ENCODE peak calls at places on chromosomes 13 and 19, in ten cellular contexts. M, U, D, S, N, Y, R, Q, P and O are unnamed samples.
A peak's percentile ranks its signal among the peaks of the same experiment; 100 is the strongest.

GRCh38 chr13:42113478-42113877 is 65.0 kb downstream of the DGKH start:
- DNase-seq in R (no peak), U (no peak), S (no peak), M (no peak), P (no peak), D (peak; percentile 63), Y (no peak), Q (no peak), N (no peak), O (no peak)

GRCh38 chr19:3369337-3370213 is 3.2 kb downstream of the NFIC start:
- DNase-seq in N (no peak), Q (peak; percentile 80), U (no peak), M (no peak), D (peak; percentile 40), R (peak; percentile 55), Y (no peak), S (no peak), P (peak; percentile 84), O (peak; percentile 20)

GRCh38 chr13:48813518-48813917 is 159.8 kb downstream of the CYSLTR2 start:
- DNase-seq in M (no peak), P (no peak), D (no peak), U (no peak), R (no peak), Q (no peak), S (no peak), Y (no peak), N (no peak), O (no peak)

GRCh38 chr13:31824705-31825512 is 85.6 kb downstream of the RXFP2 start:
- DNase-seq in R (no peak), Y (no peak), D (peak; percentile 15), M (peak; percentile 27), P (no peak), N (no peak), Q (no peak), S (peak; percentile 19), U (no peak), O (no peak)

GRCh38 chr19:56994251-56995017 is 125.4 kb upstream of the USP29 start:
- DNase-seq in Q (no peak), D (peak; percentile 13), M (no peak), S (no peak), R (no peak), U (no peak), N (no peak), P (no peak), Y (no peak), O (no peak)

GRCh38 chr19:6417713-6418561 is 6.7 kb downstream of the KHSRP start:
- DNase-seq in S (no peak), P (peak; percentile 87), D (peak; percentile 54), N (no peak), M (no peak), Q (no peak), R (peak; percentile 35), U (no peak), Y (no peak), O (no peak)

GRCh38 chr19:18597809-18598660 is 8.6 kb downstream of the CRLF1 start:
- DNase-seq in N (no peak), S (no peak), Y (no peak), P (no peak), M (no peak), R (no peak), U (no peak), Q (no peak), D (peak; percentile 27), O (no peak)

GRCh38 chr19:53086949-53087348 is 16.3 kb downstream of the ZNF160 start:
- DNase-seq in Q (no peak), D (peak; percentile 33), R (no peak), M (no peak), P (peak; percentile 97), S (no peak), N (no peak), U (no peak), Y (no peak), O (no peak)

GRCh38 chr19:5489511-5489910 is 34.3 kb downstream of the ZNRF4 start:
- DNase-seq in S (no peak), M (no peak), Q (no peak), P (no peak), Y (no peak), N (no peak), U (no peak), R (no peak), D (no peak), O (no peak)

GRCh38 chr13:30963794-30964193 is 31.3 kb downstream of the TEX26 start:
- DNase-seq in D (peak; percentile 85), S (no peak), M (peak; percentile 18), U (no peak), Y (no peak), R (peak; percentile 15), Q (no peak), P (peak; percentile 54), N (no peak), O (no peak)

GRCh38 chr13:23739597-23739996 is 149.6 kb downstream of the MIPEP start:
- DNase-seq in M (no peak), Q (no peak), U (no peak), D (no peak), N (no peak), Y (no peak), R (no peak), P (no peak), S (no peak), O (peak; percentile 86)

GRCh38 chr19:46646402-46646801 is 10.4 kb upstream of the GNG8 start:
- DNase-seq in D (no peak), R (no peak), M (no peak), Y (no peak), Q (no peak), S (no peak), P (no peak), N (no peak), U (no peak), O (no peak)

GRCh38 chr13:91135376-91135775 is 212.1 kb upstream of the MIR17HG start:
- DNase-seq in D (no peak), P (no peak), N (no peak), S (no peak), U (no peak), Y (no peak), Q (no peak), R (no peak), M (no peak), O (no peak)